ENCODE peak calls at places on chromosome 3, in six cellular contexts. S is heart left ventricle; X is adrenal gland; T is OCI-LY7; M is esophagus muscularis mucosa; F is naive thymus-derived CD4-positive, alpha-beta T cell. L is an unnamed sample. For H3K36me3, the result is how much of the 10 kb centered on the place peaks cover.

GRCh38 chr3:6770376-6770648 is 90.6 kb upstream of the GRM7 start:
- DNase-seq in S (no peak), X (no peak), T (no peak), M (no peak), F (no peak), L (no peak)

GRCh38 chr3:40281995-40282394 is 27.5 kb upstream of the EIF1B start:
- DNase-seq in S (no peak), X (no peak), T (no peak), M (no peak), F (no peak), L (no peak)

GRCh38 chr3:189132125-189132744 is 39.5 kb upstream of the TPRG1 start:
- DNase-seq in S (peak), X (peak), T (no peak), M (peak), F (peak), L (peak)

GRCh38 chr3:48684480-48685143 is 1.1 kb downstream of the NCKIPSD start:
- DNase-seq in S (peak), X (peak), T (peak), M (no peak), F (no peak), L (no peak)

GRCh38 chr3:107063351-107063750 is 313.9 kb upstream of the CCDC54 start:
- DNase-seq in S (no peak), X (no peak), T (no peak), M (no peak), F (no peak), L (no peak)

GRCh38 chr3:152780553-152780952 is 54.4 kb upstream of the P2RY1 start:
- DNase-seq in S (no peak), X (no peak), T (no peak), M (no peak), F (no peak), L (no peak)

GRCh38 chr3:31196881-31197364 is 302.5 kb upstream of the GADL1 start:
- DNase-seq in S (peak), X (no peak), T (no peak), M (no peak), F (no peak), L (no peak)

GRCh38 chr3:126540342-126540849 is 16.4 kb downstream of the CHST13 start:
- DNase-seq in S (peak), X (peak), T (no peak), M (no peak), F (no peak), L (no peak)

GRCh38 chr3:126135398-126136076 is 44.8 kb downstream of the ALDH1L1 start:
- DNase-seq in S (no peak), X (peak), T (no peak), M (peak), F (no peak), L (peak)

GRCh38 chr3:27659279-27660021 is 62.7 kb downstream of the EOMES start:
- DNase-seq in S (peak), X (peak), T (peak), M (no peak), F (no peak), L (peak)

GRCh38 chr3:128505771-128506170 is 12.8 kb upstream of the GATA2 start:
- DNase-seq in S (no peak), X (no peak), T (no peak), M (no peak), F (no peak), L (no peak)

GRCh38 chr3:171977860-171978259 is 61.5 kb upstream of the FNDC3B start:
- DNase-seq in S (no peak), X (no peak), T (peak), M (no peak), F (no peak), L (no peak)

GRCh38 chr3:117963858-117964257 is 1070.8 kb downstream of the IGSF11 start:
- DNase-seq in S (no peak), X (no peak), T (no peak), M (no peak), F (no peak), L (no peak)

GRCh38 chr3:104909721-104910120 is 457.0 kb upstream of the ALCAM start:
- DNase-seq in S (no peak), X (peak), T (no peak), M (no peak), F (no peak), L (no peak)

GRCh38 chr3:31908391-31909097 is 72.5 kb downstream of the OSBPL10 start:
- DNase-seq in S (no peak), X (no peak), T (peak), M (no peak), F (no peak), L (no peak)

GRCh38 chr3:110623571-110623970 is 448.0 kb upstream of the NECTIN3 start:
- DNase-seq in S (no peak), X (no peak), T (no peak), M (no peak), F (no peak), L (no peak)

GRCh38 chr3:146550743-146551510 is 6.5 kb upstream of the PLSCR1 start:
- DNase-seq in S (no peak), X (no peak), T (no peak), M (no peak), F (no peak), L (no peak)

GRCh38 chr3:187022403-187023029 is 92.2 kb downstream of the ST6GAL1 start:
- DNase-seq in S (no peak), X (no peak), T (no peak), M (no peak), F (no peak), L (no peak)

GRCh38 chr3:126777366-126777765 is 73.3 kb downstream of the CHCHD6 start:
- DNase-seq in S (no peak), X (no peak), T (no peak), M (no peak), F (no peak), L (no peak)

GRCh38 chr3:195224156-195224979 is 46.6 kb downstream of the XXYLT1 start:
- DNase-seq in S (no peak), X (peak), T (no peak), M (no peak), F (no peak), L (peak)

GRCh38 chr3:98519351-98519750 is 3.4 kb downstream of the CLDND1 start:
- DNase-seq in S (no peak), X (no peak), T (no peak), M (no peak), F (no peak), L (no peak)

GRCh38 chr3:124034016-124034808 is 42.3 kb upstream of the ROPN1 start:
- DNase-seq in S (peak), X (no peak), T (no peak), M (peak), F (no peak), L (no peak)

GRCh38 chr3:47534021-47534454 is 20.5 kb upstream of the ELP6 start:
- DNase-seq in S (no peak), X (no peak), T (no peak), M (no peak), F (no peak), L (peak)

GRCh38 chr3:16663852-16664712 is 58.9 kb upstream of the DAZL start:
- DNase-seq in S (no peak), X (no peak), T (no peak), M (no peak), F (no peak), L (no peak)

GRCh38 chr3:160447544-160447943 is 2.0 kb downstream of the TRIM59 start:
- DNase-seq in S (no peak), X (no peak), T (no peak), M (no peak), F (no peak), L (no peak)

GRCh38 chr3:36903119-36903882 is 41.6 kb downstream of the TRANK1 start:
- DNase-seq in S (no peak), X (no peak), T (no peak), M (no peak), F (no peak), L (no peak)

GRCh38 chr3:37935756-37936666 is 54.6 kb upstream of the VILL start:
- DNase-seq in S (no peak), X (no peak), T (no peak), M (no peak), F (no peak), L (peak)

GRCh38 chr3:126781889-126782491 is 78.0 kb downstream of the CHCHD6 start:
- DNase-seq in S (no peak), X (no peak), T (no peak), M (no peak), F (no peak), L (no peak)

GRCh38 chr3:155065537-155065936 is 14.6 kb upstream of the MME start:
- DNase-seq in S (no peak), X (no peak), T (no peak), M (no peak), F (no peak), L (no peak)

GRCh38 chr3:138433892-138434275 is 532 bp upstream of the ESYT3 start:
- DNase-seq in S (no peak), X (no peak), T (no peak), M (no peak), F (no peak), L (no peak)
- H3K27ac ChIP-seq in S (no peak), X (no peak), T (no peak), M (no peak), F (no peak), L (peak)

DNA sequence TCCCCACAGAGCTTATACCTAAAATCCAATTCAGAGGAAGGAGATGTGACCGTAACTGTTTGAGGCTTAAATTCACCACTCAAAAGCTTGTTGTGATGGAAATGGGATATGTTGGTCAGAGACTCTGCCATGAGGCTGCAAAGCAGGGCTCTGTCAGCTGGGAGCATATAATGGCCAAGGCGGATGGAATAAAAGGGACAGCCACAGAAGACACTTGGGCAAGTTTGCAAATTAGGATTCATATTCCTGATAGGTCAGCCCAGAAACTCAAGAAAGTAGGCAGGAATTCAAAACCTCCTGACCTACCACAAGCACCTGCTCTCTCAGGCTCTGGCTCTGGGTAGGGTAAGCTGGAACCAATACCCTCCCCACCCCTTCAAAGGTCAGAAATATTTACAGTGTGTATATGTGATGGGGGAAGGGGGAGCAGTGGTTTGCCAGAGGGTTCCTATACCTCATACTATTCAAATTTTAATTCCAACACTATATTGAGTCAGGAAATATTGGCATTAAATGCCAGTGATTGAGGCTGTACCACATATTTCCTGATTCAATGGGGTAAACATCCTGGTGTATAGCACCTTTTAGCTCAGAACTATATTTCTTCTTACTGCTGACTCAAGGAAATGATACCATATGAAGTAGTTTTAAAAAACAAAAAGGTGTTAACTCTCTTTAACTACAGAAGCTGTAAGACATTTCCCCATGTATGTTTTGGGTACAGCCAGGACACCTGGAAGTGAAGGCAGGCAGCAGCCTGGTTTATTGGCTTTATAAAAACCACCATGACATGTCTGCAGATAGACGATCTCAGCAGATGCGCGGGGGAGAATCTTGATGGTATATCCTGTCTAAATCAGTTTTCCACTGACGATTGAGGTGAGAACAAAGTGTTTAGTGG is 19.2 kb downstream of the FYCO1 start:
- DNase-seq in S (no peak), X (no peak), T (no peak), M (no peak), F (peak), L (no peak)
- H3K36me3 ChIP-seq in S (under half), X (under half), T (half or more), M (under half), F (under half), L (half or more)

DNA sequence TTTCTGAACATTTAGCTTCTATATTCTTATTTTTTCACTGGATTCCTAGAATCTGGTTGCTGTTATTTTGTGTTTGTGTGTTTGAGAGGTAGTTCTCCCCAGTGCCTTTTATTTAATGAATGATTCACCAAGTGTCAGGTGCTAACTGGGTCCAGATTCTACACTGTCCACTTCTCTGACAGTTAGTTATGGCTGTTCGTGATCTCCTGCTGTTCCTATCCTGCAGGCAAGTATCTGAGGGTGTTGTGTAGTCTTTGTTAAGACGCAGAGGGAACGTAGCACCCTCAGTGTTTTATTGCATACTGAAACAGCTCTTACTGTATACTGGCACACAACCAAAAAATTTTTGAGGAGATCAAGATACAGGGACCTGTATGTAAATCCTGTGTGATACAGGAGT is 1271.3 kb downstream of the ROBO1 start:
- DNase-seq in S (no peak), X (no peak), T (no peak), M (no peak), F (no peak), L (no peak)
- H3K27ac ChIP-seq in S (no peak), X (no peak), T (no peak), M (no peak), F (no peak), L (no peak)

GRCh38 chr3:12423131-12423530 is 61.1 kb upstream of the TSEN2 start:
- DNase-seq in S (no peak), X (no peak), T (no peak), M (no peak), F (no peak), L (no peak)
- H3K36me3 ChIP-seq in S (under half), X (under half), T (under half), M (under half), F (under half), L (under half)

DNA sequence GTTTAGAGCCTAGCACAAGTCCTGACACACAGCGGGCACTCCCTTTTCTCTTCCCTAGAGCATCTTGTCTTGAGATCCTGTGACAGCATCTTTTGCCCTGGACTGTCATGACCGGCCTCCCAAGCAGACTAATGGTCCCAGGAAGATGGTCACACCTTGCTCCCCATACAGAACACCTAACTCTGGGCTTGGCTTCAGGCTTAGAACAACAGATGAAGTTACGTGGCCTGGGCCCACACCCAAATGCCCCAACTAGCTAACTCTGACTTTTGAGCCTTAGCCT is 781 bp upstream of the IP6K1 start:
- DNase-seq in S (no peak), X (no peak), T (no peak), M (no peak), F (no peak), L (no peak)
- H3K27ac ChIP-seq in S (peak), X (peak), T (no peak), M (peak), F (peak), L (peak)

L was measured in stomach.